ENCODE peak calls at places on chromosomes 1 and 21, in ten cellular contexts. One of them, this sample, is unnamed.

GRCh38 chr1:56249244-56249643 is 330.1 kb downstream of the PLPP3 start:
- DNase-seq in AG04449: no peak
- DNase-seq in fibroblast of lung: no peak
- DNase-seq in mammary epithelial cell: no peak
- DNase-seq in AG08395: no peak
- DNase-seq in Jurkat, Clone E6-1: no peak
- DNase-seq in central memory CD4-positive, alpha-beta T cell: no peak
- DNase-seq in foreskin keratinocyte: no peak
- DNase-seq in HTR-8/SVneo: no peak
- DNase-seq in H54: no peak
- DNase-seq in this sample: no peak

GRCh38 chr1:37286881-37287280 is 187.5 kb upstream of the ZC3H12A start:
- DNase-seq in AG04449: no peak
- DNase-seq in fibroblast of lung: no peak
- DNase-seq in mammary epithelial cell: no peak
- DNase-seq in AG08395: no peak
- DNase-seq in Jurkat, Clone E6-1: no peak
- DNase-seq in central memory CD4-positive, alpha-beta T cell: no peak
- DNase-seq in foreskin keratinocyte: no peak
- DNase-seq in HTR-8/SVneo: no peak
- DNase-seq in H54: no peak
- DNase-seq in this sample: no peak

GRCh38 chr1:60903591-60903990 is 178.8 kb upstream of the NFIA start:
- DNase-seq in AG04449: no peak
- DNase-seq in fibroblast of lung: peak; percentile 34
- DNase-seq in mammary epithelial cell: no peak
- DNase-seq in AG08395: peak; percentile 38
- DNase-seq in Jurkat, Clone E6-1: no peak
- DNase-seq in central memory CD4-positive, alpha-beta T cell: no peak
- DNase-seq in foreskin keratinocyte: no peak
- DNase-seq in HTR-8/SVneo: no peak
- DNase-seq in H54: no peak
- DNase-seq in this sample: no peak

GRCh38 chr1:67088440-67088839 is 34.5 kb upstream of the SLC35D1 start:
- DNase-seq in AG04449: no peak
- DNase-seq in fibroblast of lung: no peak
- DNase-seq in mammary epithelial cell: no peak
- DNase-seq in AG08395: no peak
- DNase-seq in Jurkat, Clone E6-1: no peak
- DNase-seq in central memory CD4-positive, alpha-beta T cell: no peak
- DNase-seq in foreskin keratinocyte: no peak
- DNase-seq in HTR-8/SVneo: no peak
- DNase-seq in H54: no peak
- DNase-seq in this sample: no peak

GRCh38 chr21:45990741-45991605 is 9.4 kb downstream of the COL6A1 start:
- DNase-seq in AG04449: no peak
- DNase-seq in fibroblast of lung: no peak
- DNase-seq in mammary epithelial cell: no peak
- DNase-seq in AG08395: no peak
- DNase-seq in Jurkat, Clone E6-1: no peak
- DNase-seq in central memory CD4-positive, alpha-beta T cell: no peak
- DNase-seq in foreskin keratinocyte: no peak
- DNase-seq in HTR-8/SVneo: no peak
- DNase-seq in H54: no peak
- DNase-seq in this sample: no peak

GRCh38 chr1:188937965-188938551 is 1539.6 kb downstream of the BRINP3 start:
- DNase-seq in AG04449: no peak
- DNase-seq in fibroblast of lung: peak; percentile 64
- DNase-seq in mammary epithelial cell: no peak
- DNase-seq in AG08395: no peak
- DNase-seq in Jurkat, Clone E6-1: no peak
- DNase-seq in central memory CD4-positive, alpha-beta T cell: no peak
- DNase-seq in foreskin keratinocyte: peak; percentile 7
- DNase-seq in HTR-8/SVneo: no peak
- DNase-seq in H54: no peak
- DNase-seq in this sample: no peak

GRCh38 chr1:214660900-214661299 is 57.9 kb downstream of the CENPF start:
- DNase-seq in AG04449: peak; percentile 70
- DNase-seq in fibroblast of lung: peak; percentile 77
- DNase-seq in mammary epithelial cell: no peak
- DNase-seq in AG08395: peak; percentile 77
- DNase-seq in Jurkat, Clone E6-1: no peak
- DNase-seq in central memory CD4-positive, alpha-beta T cell: no peak
- DNase-seq in foreskin keratinocyte: peak; percentile 7
- DNase-seq in HTR-8/SVneo: no peak
- DNase-seq in H54: no peak
- DNase-seq in this sample: no peak

GRCh38 chr1:183310753-183311465 is 107.3 kb downstream of the NMNAT2 start:
- DNase-seq in AG04449: no peak
- DNase-seq in fibroblast of lung: peak; percentile 60
- DNase-seq in mammary epithelial cell: peak; percentile 45
- DNase-seq in AG08395: no peak
- DNase-seq in Jurkat, Clone E6-1: no peak
- DNase-seq in central memory CD4-positive, alpha-beta T cell: no peak
- DNase-seq in foreskin keratinocyte: no peak
- DNase-seq in HTR-8/SVneo: no peak
- DNase-seq in H54: no peak
- DNase-seq in this sample: no peak